ENCODE peak calls at places on chromosomes 12 and 14, in five cellular contexts. I is AG04449, O is IMR-90, W is psoas muscle, P is GM12865. T is an unnamed sample.

GRCh38 chr12:1642513-1642912 is 13.5 kb downstream of the WNT5B start:
- DNase-seq in I (no peak), O (no peak), W (no peak), P (no peak), T (no peak)

GRCh38 chr12:89261982-89262381 is 90.3 kb downstream of the DUSP6 start:
- DNase-seq in I (no peak), O (no peak), W (no peak), P (no peak), T (no peak)

GRCh38 chr12:28776913-28777312 is 372.2 kb upstream of the FAR2 start:
- DNase-seq in I (no peak), O (no peak), W (no peak), P (no peak), T (no peak)

GRCh38 chr12:119512772-119513497 is 80.6 kb upstream of the TMEM233 start:
- DNase-seq in I (no peak), O (no peak), W (no peak), P (peak), T (peak)

GRCh38 chr14:24310666-24311604 is at the start of gene LTB4R:
- DNase-seq in I (no peak), O (peak), W (peak), P (peak), T (peak)

GRCh38 chr12:54005531-54005852 is 3.3 kb upstream of the HOXC8 start:
- DNase-seq in I (no peak), O (no peak), W (peak), P (no peak), T (no peak)

GRCh38 chr14:68968051-68968450 is 11.1 kb downstream of the ACTN1 start:
- DNase-seq in I (no peak), O (no peak), W (no peak), P (no peak), T (no peak)

GRCh38 chr12:126069549-126070165 is 1004.4 kb downstream of the AACS start:
- DNase-seq in I (no peak), O (peak), W (no peak), P (peak), T (peak)

GRCh38 chr14:71142375-71143038 is 235.2 kb downstream of the PCNX1 start:
- DNase-seq in I (peak), O (peak), W (no peak), P (peak), T (peak)

GRCh38 chr12:88650715-88651114 is 70.4 kb upstream of the KITLG start:
- DNase-seq in I (peak), O (peak), W (no peak), P (no peak), T (peak)

GRCh38 chr12:10016881-10017280 is 6.5 kb downstream of the CLEC12B start:
- DNase-seq in I (no peak), O (no peak), W (no peak), P (no peak), T (no peak)

GRCh38 chr14:54554401-54554800 is 12.5 kb upstream of the SAMD4A start:
- DNase-seq in I (no peak), O (no peak), W (no peak), P (no peak), T (no peak)

GRCh38 chr12:98238513-98238912 is 276.9 kb upstream of the TMPO start:
- DNase-seq in I (peak), O (peak), W (no peak), P (no peak), T (peak)

GRCh38 chr12:94047781-94048567 is 100.4 kb upstream of the PLXNC1 start:
- DNase-seq in I (no peak), O (no peak), W (no peak), P (peak), T (no peak)

GRCh38 chr12:105084251-105085250 is at the start of gene ALDH1L2:
- DNase-seq in I (no peak), O (peak), W (peak), P (peak), T (peak)

GRCh38 chr12:104855599-104855998 is 102.5 kb downstream of the SLC41A2 start:
- DNase-seq in I (no peak), O (no peak), W (no peak), P (no peak), T (no peak)

GRCh38 chr14:75047506-75047905 is 3.8 kb downstream of the MLH3 start:
- DNase-seq in I (no peak), O (peak), W (no peak), P (no peak), T (no peak)

GRCh38 chr14:75049731-75050201 is 1.5 kb downstream of the MLH3 start:
- DNase-seq in I (no peak), O (no peak), W (no peak), P (no peak), T (peak)

GRCh38 chr14:75049136-75049535 is 2.1 kb downstream of the MLH3 start:
- DNase-seq in I (no peak), O (no peak), W (no peak), P (no peak), T (no peak)

GRCh38 chr14:75046899-75047298 is 4.4 kb downstream of the MLH3 start:
- DNase-seq in I (no peak), O (peak), W (no peak), P (no peak), T (peak)

DNA sequence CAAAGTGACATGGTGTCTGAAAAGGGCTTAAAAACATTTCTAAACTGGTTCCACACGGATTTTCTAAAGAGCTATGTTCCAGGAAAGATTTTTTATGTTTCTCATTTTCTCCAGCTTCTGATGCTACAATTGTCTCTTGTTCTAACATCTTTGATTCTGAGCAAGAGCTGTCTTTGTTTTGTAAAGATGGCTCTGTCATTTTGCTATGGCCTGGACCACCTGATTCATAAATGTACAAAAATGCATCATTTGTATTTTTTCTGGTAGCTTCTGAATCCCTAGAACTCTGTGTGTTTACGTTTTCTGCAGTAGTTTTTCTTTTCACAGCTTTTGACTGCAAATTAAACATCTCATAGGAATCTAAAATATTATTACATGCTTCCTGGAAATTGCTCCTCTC is 3.2 kb downstream of the MLH3 start:
- DNase-seq in I (no peak), O (no peak), W (no peak), P (no peak), T (no peak)
- H3K4me3 ChIP-seq in I (no peak), O (no peak), W (no peak), P (no peak), T (no peak)

DNA sequence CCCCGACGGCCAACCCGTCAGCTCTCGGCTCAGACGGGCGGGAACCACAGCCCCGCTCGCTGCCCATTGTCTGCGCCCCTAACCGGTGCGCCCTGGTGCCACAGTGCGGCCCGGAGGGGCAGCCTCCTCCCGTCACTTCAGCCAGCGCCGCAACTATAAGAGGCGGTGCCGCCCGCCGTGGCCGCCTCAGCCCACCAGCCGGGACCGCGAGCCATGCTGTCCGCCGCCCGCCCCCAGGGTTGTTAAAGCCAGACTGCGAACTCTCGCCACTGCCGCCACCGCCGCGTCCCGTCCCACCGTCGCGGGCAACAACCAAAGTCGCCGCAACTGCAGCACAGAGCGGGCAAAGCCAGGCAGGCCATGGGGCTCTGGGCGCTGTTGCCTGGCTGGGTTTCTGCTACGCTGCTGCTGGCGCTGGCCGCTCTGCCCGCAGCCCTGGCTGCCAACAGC is at the start of gene WNT1:
- DNase-seq in I (no peak), O (no peak), W (peak), P (no peak), T (no peak)
- TF ChIP-seq CTCF in I (no peak), O (no peak), W (peak), P (no peak), T (no peak)

GRCh38 chr12:6647083-6647604 is at the start of gene ACRBP:
- DNase-seq in I (no peak), O (peak), W (peak), P (peak), T (peak)
- H3K4me3 ChIP-seq in I (peak), O (peak), W (peak), P (peak), T (peak)

DNA sequence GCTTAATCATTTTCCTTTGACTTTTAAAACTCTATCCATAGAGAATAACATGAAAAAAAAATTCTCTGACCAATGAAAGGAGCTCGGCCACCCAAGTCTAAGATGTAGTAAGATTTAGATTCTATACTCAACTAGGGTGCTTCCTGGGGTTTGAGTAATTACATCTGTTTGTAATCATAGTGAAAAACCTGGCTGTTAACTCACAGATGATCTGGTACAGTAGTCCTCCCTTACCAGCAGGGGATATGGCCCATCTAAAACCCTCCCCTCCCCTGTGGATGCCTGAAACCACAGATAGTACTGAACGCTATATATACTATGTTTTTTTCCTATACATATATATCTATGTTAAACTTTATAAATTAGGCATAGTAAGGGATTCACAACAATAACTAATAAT is 89.2 kb downstream of the DAAM1 start:
- DNase-seq in I (no peak), O (no peak), W (no peak), P (peak), T (no peak)
- TF ChIP-seq CTCF in I (no peak), O (no peak), W (no peak), P (no peak), T (no peak)

T was measured in cardiac fibroblast.